ENCODE peak calls at places on chromosome 1, in five cellular contexts. L, N, P, O and F are unnamed samples.

GRCh38 chr1:193971595-193971994 is 785.2 kb upstream of the B3GALT2 start:
- DNase-seq in L (no peak), N (no peak), P (no peak), O (no peak), F (no peak)

GRCh38 chr1:101346419-101346818 is 109.6 kb downstream of the S1PR1 start:
- DNase-seq in L (no peak), N (no peak), P (no peak), O (no peak), F (no peak)

GRCh38 chr1:228212415-228212965 is 4.6 kb downstream of the OBSCN start:
- DNase-seq in L (peak; percentile 28), N (no peak), P (no peak), O (no peak), F (no peak)

GRCh38 chr1:162271972-162272371 is 104.7 kb downstream of the SPATA46 start:
- DNase-seq in L (no peak), N (no peak), P (no peak), O (no peak), F (no peak)

GRCh38 chr1:29465755-29466154 is 229.4 kb downstream of the PTPRU start:
- DNase-seq in L (peak; percentile 56), N (peak; percentile 10), P (no peak), O (no peak), F (no peak)

GRCh38 chr1:177983824-177984528 is 14.1 kb upstream of the SEC16B start:
- DNase-seq in L (peak; percentile 78), N (no peak), P (no peak), O (peak; percentile 81), F (no peak)

GRCh38 chr1:178564086-178564782 is 51.3 kb downstream of the TEX35 start:
- DNase-seq in L (no peak), N (no peak), P (no peak), O (no peak), F (peak; percentile 50)

GRCh38 chr1:109535971-109536491 is 3.6 kb upstream of the GPR61 start:
- DNase-seq in L (no peak), N (no peak), P (no peak), O (no peak), F (no peak)

GRCh38 chr1:233652536-233652935 is 38.6 kb downstream of the KCNK1 start:
- DNase-seq in L (no peak), N (no peak), P (no peak), O (no peak), F (no peak)

GRCh38 chr1:193356249-193356648 is 169.8 kb upstream of the B3GALT2 start:
- DNase-seq in L (no peak), N (no peak), P (no peak), O (no peak), F (no peak)

GRCh38 chr1:9900142-9901043 is 9.7 kb downstream of the CTNNBIP1 start:
- DNase-seq in L (peak; percentile 73), N (no peak), P (peak; percentile 12), O (peak; percentile 91), F (peak; percentile 87)

GRCh38 chr1:8266436-8267165 is 51.3 kb upstream of the SLC45A1 start:
- DNase-seq in L (no peak), N (no peak), P (no peak), O (no peak), F (peak; percentile 22)

GRCh38 chr1:68197891-68198290 is 34.4 kb downstream of the WLS start:
- DNase-seq in L (peak; percentile 63), N (no peak), P (no peak), O (peak; percentile 24), F (peak; percentile 66)

GRCh38 chr1:109815809-109816791 is 52.4 kb upstream of the EPS8L3 start:
- DNase-seq in L (no peak), N (peak; percentile 83), P (no peak), O (no peak), F (no peak)

GRCh38 chr1:43954036-43954435 is 7.3 kb downstream of the IPO13 start:
- DNase-seq in L (no peak), N (no peak), P (no peak), O (no peak), F (no peak)

GRCh38 chr1:6538958-6539357 is 15.4 kb downstream of the NOL9 start:
- DNase-seq in L (no peak), N (no peak), P (no peak), O (no peak), F (no peak)

GRCh38 chr1:155191904-155192303 is 15.8 kb downstream of the THBS3 start:
- DNase-seq in L (no peak), N (no peak), P (no peak), O (peak; percentile 61), F (no peak)

GRCh38 chr1:201137579-201138310 is 10.8 kb upstream of the ASCL5 start:
- DNase-seq in L (peak; percentile 69), N (no peak), P (no peak), O (peak; percentile 89), F (no peak)
- H3K27ac ChIP-seq in L (peak overlapping the region; percentile 58), N (no peak overlapping the region), P (peak overlapping the region; percentile 66), O (peak overlapping the region; percentile 66), F (no peak overlapping the region)

DNA sequence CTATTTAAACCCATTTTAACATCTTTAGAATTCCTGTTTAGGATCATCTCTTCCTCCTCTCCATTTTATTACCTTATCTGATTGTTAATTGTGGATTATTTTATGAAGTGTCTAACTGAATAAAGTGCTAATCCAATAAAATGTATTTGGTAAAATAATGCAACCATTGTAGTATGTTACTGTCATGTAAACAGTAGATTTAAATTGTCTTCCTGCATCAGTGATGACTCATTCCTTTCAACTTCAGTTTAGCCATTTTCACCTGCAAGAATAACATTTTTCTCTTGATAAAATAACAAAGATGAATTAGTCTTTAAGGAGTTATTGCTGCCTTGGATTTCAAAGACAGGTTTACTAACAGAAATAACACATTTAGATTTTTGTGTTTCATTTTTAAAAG is 5.4 kb downstream of the PPP2R5A start:
- DNase-seq in L (no peak), N (no peak), P (no peak), O (no peak), F (no peak)
- H3K27ac ChIP-seq in L (no peak overlapping the region), N (no peak overlapping the region), P (peak overlapping the region; percentile 70), O (no peak overlapping the region), F (no peak overlapping the region)

GRCh38 chr1:116493484-116494350 is 77.1 kb downstream of the CD58 start:
- DNase-seq in L (no peak), N (no peak), P (no peak), O (no peak), F (no peak)
- H3K27ac ChIP-seq in L (peak overlapping the region; percentile 69), N (no peak overlapping the region), P (no peak overlapping the region), O (peak overlapping the region; percentile 74), F (peak overlapping the region; percentile 78)

DNA sequence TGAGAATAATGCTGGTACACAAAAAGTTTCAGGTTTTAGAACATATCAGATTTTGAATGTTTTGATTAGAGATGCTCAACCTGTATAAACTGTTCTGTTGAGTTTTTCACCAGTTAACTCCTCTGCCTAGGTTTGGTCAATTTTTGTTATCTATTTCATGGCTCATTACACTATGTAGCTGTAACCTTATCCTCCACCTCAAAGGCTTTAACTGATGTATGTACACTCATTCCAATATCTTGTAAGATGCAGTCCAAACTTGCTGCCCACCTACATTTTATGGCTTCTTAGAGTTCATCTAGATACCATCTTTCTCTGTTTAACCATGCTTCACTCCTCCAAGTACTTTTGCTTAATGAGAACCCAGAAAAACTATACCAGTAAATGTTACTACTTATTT is 107.8 kb downstream of the EIF4G3 start:
- DNase-seq in L (no peak), N (no peak), P (no peak), O (no peak), F (no peak)
- H3K27ac ChIP-seq in L (no peak overlapping the region), N (no peak overlapping the region), P (no peak overlapping the region), O (no peak overlapping the region), F (no peak overlapping the region)